ENCODE peak calls at places on chromosomes 13 and 19, in six cellular contexts. One of them, this sample, is unnamed.

GRCh38 chr19:19900124-19900523 is 622 bp upstream of the ZNF93 start:
- DNase-seq in heart left ventricle: no peak
- DNase-seq in breast epithelium: no peak
- DNase-seq in cardiac muscle cell: peak; percentile 78
- DNase-seq in hepatocyte: peak; percentile 17
- DNase-seq in fibroblast of mammary gland: peak; percentile 79
- DNase-seq in this sample: no peak

GRCh38 chr19:4579389-4579788 is 19.9 kb upstream of the SEMA6B start:
- DNase-seq in heart left ventricle: no peak
- DNase-seq in breast epithelium: no peak
- DNase-seq in cardiac muscle cell: no peak
- DNase-seq in hepatocyte: no peak
- DNase-seq in fibroblast of mammary gland: no peak
- DNase-seq in this sample: no peak

GRCh38 chr19:2613507-2614295 is 88.8 kb downstream of the GNG7 start:
- DNase-seq in heart left ventricle: no peak
- DNase-seq in breast epithelium: no peak
- DNase-seq in cardiac muscle cell: peak; percentile 56
- DNase-seq in hepatocyte: peak; percentile 66
- DNase-seq in fibroblast of mammary gland: peak; percentile 36
- DNase-seq in this sample: no peak

GRCh38 chr13:27588405-27588804 is 31.9 kb downstream of the LNX2 start:
- DNase-seq in heart left ventricle: no peak
- DNase-seq in breast epithelium: no peak
- DNase-seq in cardiac muscle cell: no peak
- DNase-seq in hepatocyte: no peak
- DNase-seq in fibroblast of mammary gland: no peak
- DNase-seq in this sample: no peak

GRCh38 chr19:5989388-5990074 is 11.6 kb upstream of the RANBP3 start:
- DNase-seq in heart left ventricle: no peak
- DNase-seq in breast epithelium: no peak
- DNase-seq in cardiac muscle cell: no peak
- DNase-seq in hepatocyte: no peak
- DNase-seq in fibroblast of mammary gland: no peak
- DNase-seq in this sample: no peak

GRCh38 chr19:18428173-18428836 is 9.1 kb downstream of the SSBP4 start:
- DNase-seq in heart left ventricle: no peak
- DNase-seq in breast epithelium: no peak
- DNase-seq in cardiac muscle cell: no peak
- DNase-seq in hepatocyte: no peak
- DNase-seq in fibroblast of mammary gland: no peak
- DNase-seq in this sample: no peak

GRCh38 chr13:86051134-86052103 is 252.2 kb upstream of the SLITRK6 start:
- DNase-seq in heart left ventricle: no peak
- DNase-seq in breast epithelium: no peak
- DNase-seq in cardiac muscle cell: no peak
- DNase-seq in hepatocyte: peak; percentile 8
- DNase-seq in fibroblast of mammary gland: no peak
- DNase-seq in this sample: no peak

GRCh38 chr13:61010358-61010757 is 405.3 kb downstream of the PCDH20 start:
- DNase-seq in heart left ventricle: no peak
- DNase-seq in breast epithelium: no peak
- DNase-seq in cardiac muscle cell: no peak
- DNase-seq in hepatocyte: no peak
- DNase-seq in fibroblast of mammary gland: no peak
- DNase-seq in this sample: no peak

GRCh38 chr19:50280074-50280473 is 49.1 kb downstream of the KCNC3 start:
- DNase-seq in heart left ventricle: no peak
- DNase-seq in breast epithelium: no peak
- DNase-seq in cardiac muscle cell: no peak
- DNase-seq in hepatocyte: no peak
- DNase-seq in fibroblast of mammary gland: no peak
- DNase-seq in this sample: no peak

GRCh38 chr13:45024847-45025246 is 35.5 kb downstream of the GPALPP1 start:
- DNase-seq in heart left ventricle: no peak
- DNase-seq in breast epithelium: no peak
- DNase-seq in cardiac muscle cell: no peak
- DNase-seq in hepatocyte: no peak
- DNase-seq in fibroblast of mammary gland: no peak
- DNase-seq in this sample: no peak

GRCh38 chr13:28753208-28753892 is 34.6 kb upstream of the SLC46A3 start:
- DNase-seq in heart left ventricle: peak; percentile 44
- DNase-seq in breast epithelium: peak; percentile 65
- DNase-seq in cardiac muscle cell: peak; percentile 95
- DNase-seq in hepatocyte: peak; percentile 79
- DNase-seq in fibroblast of mammary gland: peak; percentile 91
- DNase-seq in this sample: no peak
- TF ChIP-seq CTCF in heart left ventricle: no peak
- TF ChIP-seq CTCF in breast epithelium: no peak
- TF ChIP-seq CTCF in cardiac muscle cell: peak; percentile 16
- TF ChIP-seq CTCF in hepatocyte: no peak
- TF ChIP-seq CTCF in fibroblast of mammary gland: no peak
- TF ChIP-seq CTCF in this sample: no peak

GRCh38 chr19:53079313-53079924 is 23.8 kb downstream of the ZNF160 start:
- DNase-seq in heart left ventricle: no peak
- DNase-seq in breast epithelium: no peak
- DNase-seq in cardiac muscle cell: no peak
- DNase-seq in hepatocyte: no peak
- DNase-seq in fibroblast of mammary gland: no peak
- DNase-seq in this sample: no peak

GRCh38 chr19:53082929-53083328 is 20.3 kb downstream of the ZNF160 start:
- DNase-seq in heart left ventricle: no peak
- DNase-seq in breast epithelium: no peak
- DNase-seq in cardiac muscle cell: no peak
- DNase-seq in hepatocyte: no peak
- DNase-seq in fibroblast of mammary gland: no peak
- DNase-seq in this sample: no peak

GRCh38 chr19:53078668-53079067 is 24.6 kb downstream of the ZNF160 start:
- DNase-seq in heart left ventricle: no peak
- DNase-seq in breast epithelium: no peak
- DNase-seq in cardiac muscle cell: no peak
- DNase-seq in hepatocyte: no peak
- DNase-seq in fibroblast of mammary gland: no peak
- DNase-seq in this sample: no peak

DNA sequence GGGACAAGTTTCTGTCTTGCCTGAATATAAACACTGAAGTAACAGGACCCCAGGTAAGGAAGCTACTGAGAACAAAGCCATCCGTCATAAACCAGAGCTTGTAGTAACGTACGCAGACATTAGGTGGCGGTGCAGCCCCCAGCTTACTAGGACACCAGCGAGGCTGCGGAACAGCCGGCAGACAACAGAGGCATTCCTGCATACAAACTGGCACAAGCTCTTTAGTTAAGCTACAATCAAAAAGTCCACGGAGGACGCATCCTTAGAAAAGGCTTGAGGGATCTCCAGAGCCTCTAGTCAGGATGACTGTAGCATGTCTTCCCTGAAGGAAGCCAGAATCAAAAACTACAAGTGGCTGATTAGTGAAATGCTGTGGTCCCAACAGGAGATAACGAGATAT is 26.2 kb downstream of the ZNF160 start:
- DNase-seq in heart left ventricle: peak; percentile 56
- DNase-seq in breast epithelium: no peak
- DNase-seq in cardiac muscle cell: peak; percentile 82
- DNase-seq in hepatocyte: peak; percentile 78
- DNase-seq in fibroblast of mammary gland: peak; percentile 40
- DNase-seq in this sample: peak; percentile 57
- TF ChIP-seq CTCF in heart left ventricle: peak; percentile 79
- TF ChIP-seq CTCF in breast epithelium: no peak
- TF ChIP-seq CTCF in cardiac muscle cell: peak; percentile 87
- TF ChIP-seq CTCF in hepatocyte: peak; percentile 67
- TF ChIP-seq CTCF in fibroblast of mammary gland: peak; percentile 38
- TF ChIP-seq CTCF in this sample: peak; percentile 78

GRCh38 chr19:17077447-17078028 is 2.0 kb downstream of the MYO9B start:
- DNase-seq in heart left ventricle: no peak
- DNase-seq in breast epithelium: no peak
- DNase-seq in cardiac muscle cell: no peak
- DNase-seq in hepatocyte: no peak
- DNase-seq in fibroblast of mammary gland: no peak
- DNase-seq in this sample: no peak

GRCh38 chr19:17075035-17075859 is at the start of the genes HAUS8 and MYO9B:
- DNase-seq in heart left ventricle: peak; percentile 99
- DNase-seq in breast epithelium: peak; percentile 98
- DNase-seq in cardiac muscle cell: peak; percentile 100
- DNase-seq in hepatocyte: peak; percentile 100
- DNase-seq in fibroblast of mammary gland: peak; percentile 99
- DNase-seq in this sample: peak; percentile 90

GRCh38 chr19:17076539-17076919 is 952 bp downstream of the MYO9B start:
- DNase-seq in heart left ventricle: no peak
- DNase-seq in breast epithelium: no peak
- DNase-seq in cardiac muscle cell: no peak
- DNase-seq in hepatocyte: no peak
- DNase-seq in fibroblast of mammary gland: peak; percentile 17
- DNase-seq in this sample: no peak

GRCh38 chr19:17074628-17075034 is 621 bp downstream of the HAUS8 start:
- DNase-seq in heart left ventricle: no peak
- DNase-seq in breast epithelium: no peak
- DNase-seq in cardiac muscle cell: no peak
- DNase-seq in hepatocyte: no peak
- DNase-seq in fibroblast of mammary gland: no peak
- DNase-seq in this sample: no peak

DNA sequence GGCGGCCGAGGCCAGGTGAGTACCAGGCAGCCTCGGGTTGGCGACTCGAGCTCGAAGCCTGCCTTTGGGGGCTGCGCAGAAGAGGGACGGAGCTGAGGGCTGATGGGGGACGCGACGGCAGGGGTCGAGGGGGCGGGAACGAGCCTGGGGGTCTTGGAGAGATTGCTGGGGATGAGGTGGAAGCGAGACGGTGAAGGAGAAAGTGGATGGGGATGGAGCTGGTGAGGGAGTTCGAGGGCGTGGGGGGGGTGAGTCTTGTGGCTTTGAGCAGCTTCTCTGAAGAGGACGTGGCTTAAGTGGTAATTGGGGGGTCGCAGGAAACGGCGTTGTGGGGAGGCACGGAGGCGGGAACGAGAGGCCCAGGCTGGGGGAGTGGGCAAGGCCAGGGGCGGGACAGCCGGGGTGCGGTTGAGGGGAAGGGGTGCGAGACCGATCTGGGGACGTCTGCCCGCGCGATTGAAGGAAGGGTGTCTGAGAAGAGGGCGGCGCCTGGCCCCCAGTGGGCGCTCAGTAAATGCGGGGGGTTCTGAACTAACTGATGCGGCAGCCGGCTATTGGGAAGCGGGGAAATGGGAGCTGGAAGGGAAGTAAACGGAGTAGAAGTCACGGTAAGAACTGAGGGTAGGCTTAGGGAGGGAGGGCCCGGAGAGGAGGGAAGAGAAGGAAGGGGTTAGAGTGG is 422 bp downstream of the MYO9B start:
- DNase-seq in heart left ventricle: peak; percentile 48
- DNase-seq in breast epithelium: no peak
- DNase-seq in cardiac muscle cell: peak; percentile 31
- DNase-seq in hepatocyte: peak; percentile 50
- DNase-seq in fibroblast of mammary gland: peak; percentile 14
- DNase-seq in this sample: no peak
- TF ChIP-seq CTCF in heart left ventricle: no peak
- TF ChIP-seq CTCF in breast epithelium: no peak
- TF ChIP-seq CTCF in cardiac muscle cell: no peak
- TF ChIP-seq CTCF in hepatocyte: no peak
- TF ChIP-seq CTCF in fibroblast of mammary gland: no peak
- TF ChIP-seq CTCF in this sample: no peak

GRCh38 chr13:105144936-105145335 is 1390.5 kb downstream of the EFNB2 start:
- DNase-seq in heart left ventricle: no peak
- DNase-seq in breast epithelium: no peak
- DNase-seq in cardiac muscle cell: no peak
- DNase-seq in hepatocyte: no peak
- DNase-seq in fibroblast of mammary gland: no peak
- DNase-seq in this sample: no peak

GRCh38 chr13:105142556-105142955 is 1392.9 kb downstream of the EFNB2 start:
- DNase-seq in heart left ventricle: no peak
- DNase-seq in breast epithelium: no peak
- DNase-seq in cardiac muscle cell: no peak
- DNase-seq in hepatocyte: no peak
- DNase-seq in fibroblast of mammary gland: no peak
- DNase-seq in this sample: no peak

GRCh38 chr13:105147481-105147880 is 1388.0 kb downstream of the EFNB2 start:
- DNase-seq in heart left ventricle: no peak
- DNase-seq in breast epithelium: no peak
- DNase-seq in cardiac muscle cell: no peak
- DNase-seq in hepatocyte: no peak
- DNase-seq in fibroblast of mammary gland: no peak
- DNase-seq in this sample: no peak

GRCh38 chr13:105139380-105140285 is 1395.8 kb downstream of the EFNB2 start:
- DNase-seq in heart left ventricle: peak; percentile 16
- DNase-seq in breast epithelium: no peak
- DNase-seq in cardiac muscle cell: peak; percentile 32
- DNase-seq in hepatocyte: no peak
- DNase-seq in fibroblast of mammary gland: peak; percentile 51
- DNase-seq in this sample: no peak

GRCh38 chr13:105144020-105144419 is 1391.4 kb downstream of the EFNB2 start:
- DNase-seq in heart left ventricle: no peak
- DNase-seq in breast epithelium: no peak
- DNase-seq in cardiac muscle cell: no peak
- DNase-seq in hepatocyte: no peak
- DNase-seq in fibroblast of mammary gland: no peak
- DNase-seq in this sample: no peak
- TF ChIP-seq CTCF in heart left ventricle: no peak
- TF ChIP-seq CTCF in breast epithelium: no peak
- TF ChIP-seq CTCF in cardiac muscle cell: no peak
- TF ChIP-seq CTCF in hepatocyte: no peak
- TF ChIP-seq CTCF in fibroblast of mammary gland: no peak
- TF ChIP-seq CTCF in this sample: no peak

DNA sequence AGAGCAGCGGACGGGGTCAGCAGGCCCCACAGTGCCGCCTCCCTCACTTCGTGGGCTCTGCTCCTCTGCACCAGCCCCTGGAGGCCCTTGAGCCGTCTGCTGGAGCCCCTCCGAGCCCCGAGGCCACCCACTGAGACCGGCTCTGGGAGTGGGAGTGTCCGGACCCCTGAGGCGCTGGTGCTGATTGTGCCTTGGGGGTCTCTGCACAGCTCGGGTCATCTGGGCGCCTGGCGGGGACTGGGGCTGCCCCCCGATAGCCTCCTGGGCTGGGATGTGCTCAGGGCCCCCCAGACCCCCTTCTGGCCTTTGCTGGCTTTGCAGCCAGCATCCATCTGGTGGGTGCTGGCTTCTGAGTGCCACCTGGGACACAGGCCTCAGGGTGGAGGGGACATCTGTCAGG is 15.4 kb downstream of the CBARP start:
- DNase-seq in heart left ventricle: no peak
- DNase-seq in breast epithelium: no peak
- DNase-seq in cardiac muscle cell: no peak
- DNase-seq in hepatocyte: no peak
- DNase-seq in fibroblast of mammary gland: no peak
- DNase-seq in this sample: no peak
- TF ChIP-seq CTCF in heart left ventricle: no peak
- TF ChIP-seq CTCF in breast epithelium: no peak
- TF ChIP-seq CTCF in cardiac muscle cell: peak; percentile 6
- TF ChIP-seq CTCF in hepatocyte: no peak
- TF ChIP-seq CTCF in fibroblast of mammary gland: no peak
- TF ChIP-seq CTCF in this sample: no peak